ENCODE peak calls at places on chromosome 19, in seven cellular contexts. B is ovary, P is colonic mucosa, G is brain microvascular endothelial cell, Z is cardiac muscle cell, I is foreskin keratinocyte, T is heart left ventricle. L is an unnamed sample.

GRCh38 chr19:18865973-18866799 is 29.8 kb downstream of the CERS1 start:
- DNase-seq in G (peak), I (no peak), T (peak), B (peak), P (peak), Z (peak), L (no peak)

GRCh38 chr19:16066611-16067104 is 9.6 kb upstream of the TPM4 start:
- DNase-seq in B (no peak), T (no peak), G (peak), P (peak), I (no peak), Z (no peak), L (peak)

GRCh38 chr19:743168-743687 is 7.7 kb upstream of the MISP start:
- DNase-seq in P (peak), T (no peak), I (no peak), G (no peak), Z (no peak), B (no peak), L (no peak)

GRCh38 chr19:19098703-19099632 is 35.2 kb downstream of the SLC25A42 start:
- DNase-seq in I (no peak), P (no peak), T (no peak), B (no peak), G (no peak), Z (no peak), L (no peak)

GRCh38 chr19:13033819-13034611 is 38.7 kb downstream of the NFIX start:
- DNase-seq in Z (peak), G (no peak), P (peak), B (peak), T (peak), I (no peak), L (peak)

GRCh38 chr19:8577247-8577646 is at the start of gene MYO1F:
- DNase-seq in B (no peak), I (no peak), P (peak), Z (no peak), T (peak), G (no peak), L (no peak)

GRCh38 chr19:991174-991931 is 7.2 kb downstream of the WDR18 start:
- DNase-seq in B (peak), G (peak), Z (peak), T (no peak), I (no peak), P (peak), L (no peak)

GRCh38 chr19:6639439-6639838 is 30.5 kb downstream of the TNFSF14 start:
- DNase-seq in I (no peak), G (peak), Z (no peak), T (no peak), B (no peak), P (no peak), L (no peak)

GRCh38 chr19:11641241-11641640 is 44.0 kb downstream of the ZNF627 start:
- DNase-seq in G (no peak), T (no peak), P (no peak), Z (no peak), B (no peak), I (no peak), L (no peak)

GRCh38 chr19:56748443-56748842 is 76.9 kb upstream of the ZNF835 start:
- DNase-seq in P (no peak), Z (no peak), T (no peak), G (peak), B (no peak), I (no peak), L (no peak)

GRCh38 chr19:45515081-45515624 is 7.9 kb downstream of the VASP start:
- DNase-seq in Z (no peak), T (peak), I (no peak), P (peak), G (no peak), B (no peak), L (no peak)

GRCh38 chr19:20103091-20103501 is 25.3 kb downstream of the ZNF90 start:
- DNase-seq in Z (no peak), G (no peak), T (no peak), I (peak), B (no peak), P (no peak), L (no peak)

GRCh38 chr19:23774156-23774971 is 15.7 kb upstream of the ZNF681 start:
- DNase-seq in G (no peak), Z (no peak), T (no peak), B (no peak), P (no peak), I (no peak), L (no peak)

GRCh38 chr19:58037927-58038687 is 4.3 kb downstream of the ZSCAN1 start:
- DNase-seq in I (no peak), Z (no peak), T (no peak), P (no peak), G (no peak), B (no peak), L (no peak)

GRCh38 chr19:5891572-5891937 is 12.0 kb downstream of the NDUFA11 start:
- DNase-seq in T (no peak), I (no peak), Z (no peak), G (no peak), B (no peak), P (no peak), L (no peak)

GRCh38 chr19:3655402-3656072 is 28.9 kb upstream of the CACTIN start:
- DNase-seq in G (peak), Z (no peak), P (peak), I (peak), T (no peak), B (peak), L (no peak)

GRCh38 chr19:28497137-28497536 is 715.8 kb downstream of the UQCRFS1 start:
- DNase-seq in T (no peak), B (no peak), P (no peak), I (peak), Z (no peak), G (peak), L (no peak)

GRCh38 chr19:7915250-7916136 is 863 bp downstream of the TGFBR3L start:
- DNase-seq in P (no peak), Z (no peak), G (no peak), B (no peak), I (no peak), T (no peak), L (no peak)

GRCh38 chr19:29923653-29924052 is 18.4 kb upstream of the URI1 start:
- DNase-seq in P (no peak), B (no peak), G (no peak), Z (no peak), T (no peak), I (no peak), L (no peak)

DNA sequence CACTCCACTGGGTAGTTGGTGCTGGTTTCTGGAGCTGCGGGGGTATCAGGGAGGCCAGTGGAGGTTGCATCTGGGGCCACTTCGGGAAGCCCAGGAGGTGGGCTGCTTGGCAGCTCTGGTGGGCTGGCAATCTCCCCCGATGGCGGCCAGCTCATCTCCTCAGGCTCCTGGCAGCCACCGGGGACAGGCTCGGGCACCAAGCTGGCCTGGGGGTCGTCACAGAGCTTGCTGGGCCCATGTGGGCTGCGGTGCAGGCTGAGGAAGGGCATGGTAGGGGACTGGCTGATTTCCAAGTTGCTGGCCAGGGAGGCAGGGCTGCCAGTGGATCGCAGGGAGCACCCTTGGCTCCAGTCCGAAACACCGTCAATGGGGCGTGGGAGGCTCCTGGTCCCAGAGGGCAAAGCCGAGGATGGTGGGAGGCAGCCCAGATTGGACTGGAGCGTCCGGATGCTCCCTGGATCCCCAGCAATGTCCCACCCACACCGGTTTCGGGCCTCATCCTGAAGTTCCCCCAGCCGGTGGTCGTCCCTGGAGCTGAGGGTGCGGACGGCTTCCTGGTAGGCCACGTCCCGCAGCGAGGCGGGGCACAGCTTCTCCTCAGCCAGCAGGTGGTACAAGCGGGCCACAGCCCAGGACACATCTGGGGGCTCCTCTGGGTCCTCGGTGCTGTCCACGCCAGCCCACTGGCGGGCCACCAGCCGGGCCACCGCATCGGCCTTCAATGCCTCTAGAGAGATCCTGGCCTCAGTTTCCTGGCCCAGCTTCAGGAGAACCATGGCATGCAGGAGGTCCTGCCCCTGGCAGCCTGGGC is 13.8 kb downstream of the TICAM1 start:
- DNase-seq in G (no peak), Z (no peak), B (no peak), P (no peak), T (peak), I (no peak), L (no peak)
- H3K27ac ChIP-seq in G (no peak), Z (no peak), B (no peak), P (no peak), T (no peak), I (no peak), L (no peak)

GRCh38 chr19:35851213-35852028 is 883 bp downstream of the NPHS1 start:
- DNase-seq in Z (peak), G (no peak), P (no peak), B (no peak), I (no peak), T (no peak), L (no peak)
- TF ChIP-seq CTCF in Z (peak), G (no peak), P (no peak), B (no peak), I (peak), T (no peak), L (no peak)

GRCh38 chr19:2330255-2330631 is 1.8 kb downstream of the SPPL2B start:
- DNase-seq in T (no peak), P (peak), B (no peak), I (no peak), G (no peak), Z (no peak), L (no peak)

GRCh38 chr19:2330632-2331284 is 2.3 kb downstream of the SPPL2B start:
- DNase-seq in G (no peak), P (peak), T (no peak), B (no peak), I (no peak), Z (no peak), L (no peak)

GRCh38 chr19:2329162-2329505 is 650 bp downstream of the SPPL2B start:
- DNase-seq in T (no peak), P (no peak), B (no peak), Z (no peak), G (no peak), I (no peak), L (no peak)

GRCh38 chr19:2328401-2329161 is at the start of the genes LSM7 and SPPL2B:
- DNase-seq in I (peak), G (peak), P (peak), B (peak), T (peak), Z (peak), L (peak)

GRCh38 chr19:2329528-2329927 is 1.0 kb downstream of the SPPL2B start:
- DNase-seq in P (peak), B (no peak), G (no peak), Z (no peak), I (no peak), T (no peak), L (no peak)
- H3K27ac ChIP-seq in P (peak), B (no peak), G (no peak), Z (no peak), I (no peak), T (no peak), L (no peak)

DNA sequence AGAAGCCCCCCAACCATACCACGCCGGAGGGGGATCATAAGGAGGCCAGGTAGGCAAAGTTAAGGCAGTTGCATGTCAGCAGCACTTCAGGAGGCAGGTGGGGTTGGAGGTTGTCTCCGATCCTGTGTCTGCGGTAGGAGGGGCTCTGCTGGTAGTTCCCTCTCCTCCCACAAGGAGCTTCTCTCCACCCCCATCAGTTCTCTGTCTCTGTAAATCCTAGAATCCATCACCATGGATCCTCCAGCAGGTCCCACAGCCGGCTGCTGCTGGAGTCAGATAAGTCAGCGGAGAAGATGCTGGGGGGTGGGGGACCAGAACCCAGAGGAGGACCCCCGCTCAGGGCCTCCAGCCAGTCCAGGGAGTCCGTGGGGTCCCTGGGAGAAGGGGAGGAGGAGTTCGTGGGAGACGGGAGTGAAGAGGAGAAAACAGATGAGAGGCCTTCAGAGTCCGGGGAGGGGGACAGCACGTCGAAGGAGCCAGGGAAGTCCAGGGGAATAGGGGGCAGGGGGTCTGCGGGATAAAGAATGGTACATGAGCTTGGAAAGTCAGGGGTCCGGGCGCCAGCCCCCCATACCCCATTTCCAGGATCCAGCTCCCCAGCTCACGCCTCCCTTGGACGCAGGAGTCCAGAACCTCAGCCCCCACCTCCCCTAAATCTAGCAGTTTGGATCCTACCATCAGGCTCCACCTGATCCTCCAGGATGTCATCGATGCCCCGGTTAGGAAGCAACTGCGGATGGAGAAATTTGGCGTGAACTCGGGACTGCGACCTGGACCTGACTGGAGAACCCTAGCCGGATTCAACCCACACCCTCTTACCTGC is 6.3 kb downstream of the MAMSTR start:
- DNase-seq in T (no peak), P (no peak), G (peak), Z (no peak), B (peak), I (no peak), L (no peak)
- TF ChIP-seq CTCF in T (no peak), P (no peak), G (peak), Z (peak), B (no peak), I (peak), L (no peak)

GRCh38 chr19:35083678-35084077 is 31.9 kb upstream of the FXYD3 start:
- DNase-seq in T (no peak), G (no peak), I (no peak), B (no peak), Z (no peak), P (no peak), L (no peak)

GRCh38 chr19:35086455-35086854 is 29.2 kb upstream of the FXYD3 start:
- DNase-seq in Z (no peak), G (no peak), P (no peak), B (no peak), T (no peak), I (no peak), L (no peak)

GRCh38 chr19:35081201-35081600 is 34.4 kb upstream of the FXYD3 start:
- DNase-seq in G (no peak), T (no peak), B (no peak), Z (no peak), P (no peak), I (no peak), L (no peak)

GRCh38 chr19:35085947-35086346 is 29.7 kb upstream of the FXYD3 start:
- DNase-seq in B (no peak), I (no peak), G (no peak), Z (no peak), T (no peak), P (no peak), L (no peak)

GRCh38 chr19:35084078-35084762 is 31.4 kb upstream of the FXYD3 start:
- DNase-seq in I (no peak), B (no peak), T (no peak), P (no peak), Z (no peak), G (no peak), L (no peak)
- H3K27ac ChIP-seq in I (no peak), B (no peak), T (no peak), P (no peak), Z (no peak), G (no peak), L (no peak)

GRCh38 chr19:48321622-48322591 is 3.4 kb upstream of the EMP3 start:
- DNase-seq in P (peak), G (peak), I (peak), B (peak), Z (peak), T (peak), L (peak)
- TF ChIP-seq CTCF in P (no peak), G (no peak), I (peak), B (no peak), Z (no peak), T (peak), L (no peak)

GRCh38 chr19:10290439-10290875 is 705 bp downstream of the ICAM5 start:
- DNase-seq in I (no peak), B (peak), T (no peak), Z (peak), P (no peak), G (no peak), L (no peak)
- H3K27ac ChIP-seq in I (no peak), B (no peak), T (no peak), Z (no peak), P (no peak), G (no peak), L (no peak)

GRCh38 chr19:41445575-41445974 is 2.6 kb downstream of the ERICH4 start:
- DNase-seq in I (no peak), G (no peak), T (no peak), P (no peak), B (no peak), Z (no peak), L (no peak)

GRCh38 chr19:41441321-41441945 is 1.5 kb upstream of the ERICH4 start:
- DNase-seq in B (no peak), T (no peak), Z (no peak), I (no peak), P (no peak), G (no peak), L (no peak)

GRCh38 chr19:41439441-41440222 is at the start of gene DMAC2:
- DNase-seq in T (peak), B (peak), G (peak), I (peak), P (peak), Z (peak), L (peak)

GRCh38 chr19:41443813-41444455 is 978 bp downstream of the ERICH4 start:
- DNase-seq in Z (no peak), B (peak), I (no peak), P (no peak), G (no peak), T (no peak), L (no peak)

DNA sequence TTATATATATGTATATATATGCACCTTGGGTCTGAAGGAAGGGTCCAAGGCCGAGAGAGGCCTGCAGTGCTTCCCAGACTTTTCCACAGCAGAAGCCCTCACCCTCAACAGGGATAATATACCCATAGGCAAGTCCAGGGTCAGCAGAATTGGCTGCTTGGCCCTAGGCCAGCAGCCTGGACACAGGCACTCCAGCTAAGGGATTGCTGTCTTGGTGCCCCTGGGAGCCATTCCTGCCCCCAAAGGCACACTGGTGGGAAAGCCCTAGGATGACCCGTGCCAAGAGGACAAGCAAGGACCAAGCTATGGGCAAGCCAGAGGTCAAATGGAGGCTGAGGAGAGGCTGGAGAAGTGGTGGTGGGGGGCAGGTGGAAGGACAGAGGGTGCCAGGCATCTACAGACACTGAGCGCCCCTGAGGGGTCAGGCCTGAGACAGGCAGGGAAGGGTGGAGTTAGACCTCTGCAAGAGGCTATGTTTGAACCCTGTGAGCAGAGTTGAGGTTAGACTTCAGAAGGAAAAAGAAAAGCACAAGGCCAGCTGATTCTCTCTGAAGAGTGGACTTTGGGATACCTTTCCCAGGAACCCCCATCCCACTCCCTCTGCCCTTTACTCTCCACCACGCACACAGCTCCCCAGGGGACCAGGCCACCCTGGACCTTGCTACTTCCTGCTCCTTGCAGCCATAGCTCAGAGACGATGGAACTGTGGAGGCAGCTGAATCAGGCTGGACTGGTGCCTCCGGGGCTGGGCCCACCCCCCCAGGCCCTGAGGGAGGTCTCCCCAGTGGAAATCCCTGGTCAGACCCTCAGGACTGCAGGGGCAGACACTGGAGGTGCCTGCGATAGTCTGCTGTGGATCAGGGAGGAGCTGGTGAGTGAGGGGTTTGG is at the start of gene ERICH4:
- DNase-seq in P (no peak), Z (no peak), I (no peak), B (no peak), G (no peak), T (no peak), L (no peak)
- TF ChIP-seq CTCF in P (no peak), Z (no peak), I (no peak), B (no peak), G (no peak), T (no peak), L (no peak)